ENCODE peak calls at places on chromosome 12, in five cellular contexts. One of them, this sample, is unnamed.

GRCh38 chr12:70049596-70050360 is 193.5 kb upstream of the CNOT2 start:
- DNase-seq in BJ: no peak
- DNase-seq in left ventricle myocardium inferior: no peak
- DNase-seq in Calu3: peak
- DNase-seq in AG04450: no peak
- DNase-seq in this sample: no peak

GRCh38 chr12:102824218-102824835 is 92.7 kb downstream of the PAH start:
- DNase-seq in BJ: no peak
- DNase-seq in Calu3: peak
- DNase-seq in AG04450: no peak
- DNase-seq in left ventricle myocardium inferior: peak
- DNase-seq in this sample: no peak

GRCh38 chr12:99722690-99723486 is 75.3 kb downstream of the GARIN6 start:
- DNase-seq in AG04450: no peak
- DNase-seq in Calu3: no peak
- DNase-seq in left ventricle myocardium inferior: no peak
- DNase-seq in BJ: no peak
- DNase-seq in this sample: no peak

GRCh38 chr12:49797452-49797782 is 30.8 kb downstream of the NCKAP5L start:
- DNase-seq in BJ: no peak
- DNase-seq in AG04450: no peak
- DNase-seq in left ventricle myocardium inferior: no peak
- DNase-seq in Calu3: no peak
- DNase-seq in this sample: no peak

GRCh38 chr12:81815611-81816010 is 56.5 kb upstream of the PPFIA2 start:
- DNase-seq in left ventricle myocardium inferior: no peak
- DNase-seq in AG04450: no peak
- DNase-seq in BJ: no peak
- DNase-seq in Calu3: no peak
- DNase-seq in this sample: no peak

GRCh38 chr12:105461276-105461975 is 130.9 kb downstream of the C12orf75 start:
- DNase-seq in AG04450: no peak
- DNase-seq in Calu3: no peak
- DNase-seq in BJ: no peak
- DNase-seq in left ventricle myocardium inferior: no peak
- DNase-seq in this sample: no peak

GRCh38 chr12:62772556-62772955 is 162.4 kb downstream of the PPM1H start:
- DNase-seq in AG04450: no peak
- DNase-seq in BJ: no peak
- DNase-seq in Calu3: no peak
- DNase-seq in left ventricle myocardium inferior: no peak
- DNase-seq in this sample: no peak

GRCh38 chr12:22262309-22262708 is 72.2 kb downstream of the ST8SIA1 start:
- DNase-seq in AG04450: no peak
- DNase-seq in left ventricle myocardium inferior: no peak
- DNase-seq in Calu3: no peak
- DNase-seq in BJ: no peak
- DNase-seq in this sample: no peak

GRCh38 chr12:89451876-89452275 is 72.7 kb downstream of the GALNT4 start:
- DNase-seq in AG04450: peak
- DNase-seq in left ventricle myocardium inferior: peak
- DNase-seq in BJ: no peak
- DNase-seq in Calu3: peak
- DNase-seq in this sample: no peak

GRCh38 chr12:67352682-67353081 is 83.5 kb downstream of the CAND1 start:
- DNase-seq in Calu3: no peak
- DNase-seq in BJ: no peak
- DNase-seq in AG04450: no peak
- DNase-seq in left ventricle myocardium inferior: no peak
- DNase-seq in this sample: no peak

GRCh38 chr12:1220127-1221092 is 229.4 kb downstream of the ERC1 start:
- DNase-seq in Calu3: no peak
- DNase-seq in AG04450: no peak
- DNase-seq in BJ: no peak
- DNase-seq in left ventricle myocardium inferior: no peak
- DNase-seq in this sample: no peak

GRCh38 chr12:8785499-8785898 is 36.9 kb upstream of the A2ML1 start:
- DNase-seq in AG04450: no peak
- DNase-seq in left ventricle myocardium inferior: no peak
- DNase-seq in BJ: no peak
- DNase-seq in Calu3: no peak
- DNase-seq in this sample: no peak

GRCh38 chr12:48695859-48696258 is 13.8 kb upstream of the KANSL2 start:
- DNase-seq in left ventricle myocardium inferior: no peak
- DNase-seq in BJ: no peak
- DNase-seq in Calu3: no peak
- DNase-seq in AG04450: no peak
- DNase-seq in this sample: no peak

GRCh38 chr12:51759695-51760094 is 88.8 kb downstream of the FIGNL2 start:
- DNase-seq in BJ: no peak
- DNase-seq in AG04450: no peak
- DNase-seq in left ventricle myocardium inferior: no peak
- DNase-seq in Calu3: no peak
- DNase-seq in this sample: no peak

GRCh38 chr12:69527506-69528272 is 57.5 kb downstream of the FRS2 start:
- DNase-seq in BJ: peak
- DNase-seq in AG04450: peak
- DNase-seq in left ventricle myocardium inferior: no peak
- DNase-seq in Calu3: no peak
- DNase-seq in this sample: peak

GRCh38 chr12:79988368-79988767 is 53.5 kb upstream of the PPP1R12A start:
- DNase-seq in BJ: peak
- DNase-seq in AG04450: no peak
- DNase-seq in Calu3: no peak
- DNase-seq in left ventricle myocardium inferior: no peak
- DNase-seq in this sample: no peak

GRCh38 chr12:44961887-44962286 is 85.8 kb upstream of the NELL2 start:
- DNase-seq in left ventricle myocardium inferior: no peak
- DNase-seq in Calu3: no peak
- DNase-seq in AG04450: no peak
- DNase-seq in BJ: no peak
- DNase-seq in this sample: no peak

GRCh38 chr12:124767075-124767821 is 96.4 kb downstream of the SCARB1 start:
- DNase-seq in left ventricle myocardium inferior: peak
- DNase-seq in Calu3: peak
- DNase-seq in BJ: no peak
- DNase-seq in AG04450: no peak
- DNase-seq in this sample: no peak

GRCh38 chr12:12612403-12612802 is 727 bp downstream of the CREBL2 start:
- DNase-seq in BJ: no peak
- DNase-seq in AG04450: peak
- DNase-seq in left ventricle myocardium inferior: no peak
- DNase-seq in Calu3: peak
- DNase-seq in this sample: peak

GRCh38 chr12:88986056-88986455 is 366.2 kb downstream of the DUSP6 start:
- DNase-seq in AG04450: no peak
- DNase-seq in left ventricle myocardium inferior: no peak
- DNase-seq in Calu3: no peak
- DNase-seq in BJ: no peak
- DNase-seq in this sample: no peak

GRCh38 chr12:3077572-3078081 is 448 bp downstream of the TSPAN9 start:
- DNase-seq in Calu3: no peak
- DNase-seq in left ventricle myocardium inferior: peak
- DNase-seq in BJ: no peak
- DNase-seq in AG04450: no peak
- DNase-seq in this sample: no peak

DNA sequence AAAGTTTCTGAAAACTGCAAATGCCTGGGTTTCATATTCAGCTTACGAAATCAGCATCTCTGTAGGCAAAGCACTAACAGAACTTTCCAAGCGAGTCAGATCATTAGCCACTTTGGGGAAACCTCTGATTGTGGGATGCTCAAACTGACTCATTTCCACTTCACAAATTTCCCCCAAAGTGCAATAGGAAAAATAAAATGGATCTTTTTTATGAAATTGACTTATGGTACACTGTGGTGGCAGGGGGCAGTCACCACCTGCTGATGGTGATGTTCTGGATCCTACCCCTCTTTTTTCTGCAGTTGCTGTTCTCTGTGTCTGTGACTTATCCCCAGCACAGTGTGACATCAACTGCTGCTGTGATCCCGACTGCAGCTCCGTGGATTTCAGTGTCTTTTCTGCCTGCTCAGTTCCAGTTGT is 5.6 kb downstream of the TCTN1 start:
- DNase-seq in BJ: no peak
- DNase-seq in AG04450: no peak
- DNase-seq in Calu3: no peak
- DNase-seq in left ventricle myocardium inferior: no peak
- DNase-seq in this sample: no peak
- TF ChIP-seq CTCF in BJ: no peak
- TF ChIP-seq CTCF in AG04450: no peak
- TF ChIP-seq CTCF in Calu3: no peak
- TF ChIP-seq CTCF in left ventricle myocardium inferior: no peak
- TF ChIP-seq CTCF in this sample: no peak

GRCh38 chr12:121701667-121702277 is 10.8 kb upstream of the TMEM120B start:
- DNase-seq in Calu3: no peak
- DNase-seq in left ventricle myocardium inferior: no peak
- DNase-seq in BJ: no peak
- DNase-seq in AG04450: no peak
- DNase-seq in this sample: no peak

GRCh38 chr12:121702944-121703343 is 9.6 kb upstream of the TMEM120B start:
- DNase-seq in AG04450: no peak
- DNase-seq in BJ: no peak
- DNase-seq in Calu3: no peak
- DNase-seq in left ventricle myocardium inferior: no peak
- DNase-seq in this sample: no peak

GRCh38 chr12:121693155-121693554 is 19.4 kb upstream of the TMEM120B start:
- DNase-seq in BJ: no peak
- DNase-seq in left ventricle myocardium inferior: peak
- DNase-seq in AG04450: no peak
- DNase-seq in Calu3: no peak
- DNase-seq in this sample: no peak

GRCh38 chr12:121697093-121697698 is 15.4 kb upstream of the TMEM120B start:
- DNase-seq in AG04450: no peak
- DNase-seq in Calu3: peak
- DNase-seq in left ventricle myocardium inferior: no peak
- DNase-seq in BJ: no peak
- DNase-seq in this sample: no peak
- TF ChIP-seq CTCF in AG04450: peak
- TF ChIP-seq CTCF in Calu3: peak
- TF ChIP-seq CTCF in left ventricle myocardium inferior: peak
- TF ChIP-seq CTCF in BJ: peak
- TF ChIP-seq CTCF in this sample: peak

DNA sequence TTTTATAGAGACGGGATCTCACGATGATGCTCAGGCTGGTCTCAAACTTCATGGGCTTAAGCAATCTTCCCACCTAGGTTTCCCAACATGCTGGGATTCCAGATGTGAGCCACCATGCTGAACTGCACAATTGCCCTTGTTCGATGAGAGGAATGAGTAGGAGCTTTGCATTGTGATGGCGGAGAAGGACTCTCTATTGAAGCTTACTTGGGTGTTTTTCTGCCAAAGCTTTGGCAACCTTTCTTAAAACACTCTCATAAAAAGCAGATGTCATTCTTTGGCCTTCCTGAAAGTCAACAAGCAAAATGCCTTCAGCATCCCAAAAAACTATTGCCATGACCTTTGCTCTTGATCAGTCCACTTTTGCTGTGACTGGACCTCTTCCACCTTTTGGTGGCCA is 904.8 kb upstream of the TMEM132C start:
- DNase-seq in AG04450: no peak
- DNase-seq in Calu3: no peak
- DNase-seq in left ventricle myocardium inferior: no peak
- DNase-seq in BJ: no peak
- DNase-seq in this sample: no peak
- TF ChIP-seq CTCF in AG04450: no peak
- TF ChIP-seq CTCF in Calu3: no peak
- TF ChIP-seq CTCF in left ventricle myocardium inferior: no peak
- TF ChIP-seq CTCF in BJ: no peak
- TF ChIP-seq CTCF in this sample: no peak

DNA sequence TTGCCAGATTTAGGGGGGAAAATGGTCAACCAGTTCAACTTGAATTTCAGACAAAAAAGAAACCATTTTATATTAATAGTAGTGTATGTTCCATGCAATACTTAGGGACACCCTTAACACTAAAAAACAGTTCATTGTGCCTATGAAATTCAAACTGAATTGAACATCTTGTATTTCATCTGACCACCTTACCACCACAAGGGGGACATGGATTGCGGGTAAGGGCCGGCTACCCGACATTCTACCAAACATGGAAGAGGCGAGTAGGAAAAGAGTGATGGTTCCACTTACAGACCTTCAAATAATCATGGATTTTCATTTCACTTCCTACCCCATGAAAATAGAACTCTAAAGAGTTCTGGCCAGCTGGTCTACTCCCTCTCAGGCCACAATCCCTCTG is 10.3 kb upstream of the STK38L start:
- DNase-seq in left ventricle myocardium inferior: no peak
- DNase-seq in BJ: no peak
- DNase-seq in Calu3: no peak
- DNase-seq in AG04450: no peak
- DNase-seq in this sample: no peak
- TF ChIP-seq CTCF in left ventricle myocardium inferior: no peak
- TF ChIP-seq CTCF in BJ: no peak
- TF ChIP-seq CTCF in Calu3: no peak
- TF ChIP-seq CTCF in AG04450: peak
- TF ChIP-seq CTCF in this sample: peak

GRCh38 chr12:6321905-6322304 is 11.4 kb downstream of the PLEKHG6 start:
- DNase-seq in left ventricle myocardium inferior: no peak
- DNase-seq in AG04450: no peak
- DNase-seq in Calu3: no peak
- DNase-seq in BJ: no peak
- DNase-seq in this sample: no peak

GRCh38 chr12:6322352-6322751 is 11.9 kb downstream of the PLEKHG6 start:
- DNase-seq in Calu3: no peak
- DNase-seq in AG04450: no peak
- DNase-seq in left ventricle myocardium inferior: no peak
- DNase-seq in BJ: no peak
- DNase-seq in this sample: no peak

GRCh38 chr12:6323995-6324711 is 13.7 kb downstream of the PLEKHG6 start:
- DNase-seq in left ventricle myocardium inferior: no peak
- DNase-seq in AG04450: no peak
- DNase-seq in BJ: no peak
- DNase-seq in Calu3: no peak
- DNase-seq in this sample: no peak

GRCh38 chr12:6322969-6323339 is 12.5 kb downstream of the PLEKHG6 start:
- DNase-seq in BJ: no peak
- DNase-seq in left ventricle myocardium inferior: no peak
- DNase-seq in Calu3: no peak
- DNase-seq in AG04450: no peak
- DNase-seq in this sample: no peak

GRCh38 chr12:6323340-6323994 is 13.0 kb downstream of the PLEKHG6 start:
- DNase-seq in BJ: peak
- DNase-seq in AG04450: peak
- DNase-seq in Calu3: peak
- DNase-seq in left ventricle myocardium inferior: no peak
- DNase-seq in this sample: peak
- TF ChIP-seq CTCF in BJ: peak
- TF ChIP-seq CTCF in AG04450: peak
- TF ChIP-seq CTCF in Calu3: peak
- TF ChIP-seq CTCF in left ventricle myocardium inferior: peak
- TF ChIP-seq CTCF in this sample: peak

GRCh38 chr12:87274594-87275245 is 754.5 kb downstream of the C12orf50 start:
- DNase-seq in left ventricle myocardium inferior: no peak
- DNase-seq in AG04450: no peak
- DNase-seq in Calu3: peak
- DNase-seq in BJ: no peak
- DNase-seq in this sample: no peak
- TF ChIP-seq CTCF in left ventricle myocardium inferior: peak
- TF ChIP-seq CTCF in AG04450: peak
- TF ChIP-seq CTCF in Calu3: peak
- TF ChIP-seq CTCF in BJ: peak
- TF ChIP-seq CTCF in this sample: peak